ENCODE peak calls at places on chromosomes 6 and 20, in four cellular contexts. R is ovary, O is sigmoid colon, Y is heart left ventricle. J is an unnamed sample.

GRCh38 chr20:1122388-1123315 is 4.2 kb downstream of the PSMF1 start:
- DNase-seq in O (no peak), Y (peak), R (no peak), J (no peak)

GRCh38 chr6:163707385-163708355 is 293.2 kb downstream of the QKI start:
- DNase-seq in O (no peak), Y (no peak), R (no peak), J (no peak)

GRCh38 chr6:72374172-72374571 is 247.7 kb upstream of the KCNQ5 start:
- DNase-seq in R (no peak), O (no peak), Y (no peak), J (no peak)

GRCh38 chr6:168374541-168375071 is 55.0 kb upstream of the DACT2 start:
- DNase-seq in O (peak), Y (no peak), R (no peak), J (no peak)

GRCh38 chr20:35248641-35249475 is 22.4 kb downstream of the MMP24 start:
- DNase-seq in R (no peak), Y (no peak), O (no peak), J (no peak)

GRCh38 chr20:9068232-9068781 is 580 bp upstream of the PLCB4 start:
- DNase-seq in Y (peak), R (peak), O (peak), J (peak)

GRCh38 chr6:158408013-158408412 is 95.7 kb downstream of the TULP4 start:
- DNase-seq in R (no peak), O (no peak), Y (no peak), J (no peak)

GRCh38 chr20:21315138-21315537 is 12.0 kb downstream of the XRN2 start:
- DNase-seq in Y (no peak), R (no peak), O (no peak), J (no peak)

GRCh38 chr6:98382246-98382645 is 452.1 kb upstream of the POU3F2 start:
- DNase-seq in Y (no peak), O (no peak), R (no peak), J (no peak)

GRCh38 chr20:49508435-49509199 is 26.1 kb upstream of the KCNB1 start:
- DNase-seq in O (peak), Y (no peak), R (no peak), J (no peak)

GRCh38 chr20:51211191-51211590 is 188.3 kb upstream of the KCNG1 start:
- DNase-seq in R (no peak), Y (no peak), O (no peak), J (no peak)

GRCh38 chr6:42451595-42452170 is at the start of gene TRERF1:
- DNase-seq in O (peak), R (peak), Y (peak), J (peak)

GRCh38 chr20:32575227-32575581 is 9.9 kb downstream of the NOL4L start:
- DNase-seq in Y (no peak), O (no peak), R (no peak), J (no peak)

GRCh38 chr6:33763483-33763882 is 16.8 kb upstream of the IP6K3 start:
- DNase-seq in R (no peak), Y (no peak), O (no peak), J (no peak)

GRCh38 chr6:33761581-33761921 is 14.8 kb upstream of the IP6K3 start:
- DNase-seq in R (no peak), Y (no peak), O (no peak), J (no peak)

GRCh38 chr6:33762713-33763112 is 16.0 kb upstream of the IP6K3 start:
- DNase-seq in Y (no peak), R (no peak), O (no peak), J (no peak)

GRCh38 chr6:33764036-33764435 is 17.3 kb upstream of the IP6K3 start:
- DNase-seq in O (no peak), Y (no peak), R (no peak), J (no peak)

GRCh38 chr6:33761922-33762629 is 15.4 kb upstream of the IP6K3 start:
- DNase-seq in R (peak), Y (peak), O (peak), J (peak)
- TF ChIP-seq CTCF in R (no peak), Y (peak), O (peak), J (peak)

DNA sequence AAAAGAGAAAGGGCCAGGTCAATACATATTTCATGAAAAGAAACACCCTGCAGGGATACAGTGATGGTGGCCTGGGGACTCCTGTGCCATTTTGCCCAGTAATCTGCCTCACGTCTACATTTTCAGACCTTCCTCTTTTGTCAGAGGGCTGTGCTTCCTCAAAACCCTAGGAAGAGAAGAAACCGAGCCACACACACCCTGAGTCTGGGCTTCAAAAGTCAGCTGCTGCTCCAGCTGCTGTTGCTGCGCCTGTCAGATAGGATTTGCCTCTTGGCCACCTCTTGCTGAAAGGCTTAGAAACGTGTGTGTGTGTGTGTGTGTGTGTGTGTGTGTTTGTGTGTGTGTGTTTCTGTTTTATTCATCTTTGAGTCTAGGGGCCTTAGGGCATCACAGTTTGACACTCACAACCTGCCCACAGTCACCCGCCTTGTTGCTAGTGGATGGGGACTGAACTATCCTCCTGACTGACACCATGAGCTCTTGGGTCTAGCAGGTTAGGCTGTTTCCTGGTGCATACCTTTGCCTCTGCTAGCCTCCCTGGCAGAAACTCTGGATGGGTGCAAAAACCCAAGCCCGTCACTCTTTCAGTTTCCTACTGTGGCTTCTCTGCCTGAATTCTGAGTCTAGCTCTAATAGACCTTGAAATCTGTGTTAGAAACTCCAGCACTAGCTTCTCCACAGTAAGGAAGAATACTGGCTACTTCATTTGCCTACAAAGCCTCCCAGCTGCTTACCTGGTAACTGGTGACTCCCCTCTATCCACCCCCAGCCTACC is 94.9 kb upstream of the CEP85L start:
- DNase-seq in R (no peak), Y (peak), O (no peak), J (no peak)
- H3K4me3 ChIP-seq in R (no peak), Y (no peak), O (no peak), J (no peak)

GRCh38 chr20:63966172-63966943 is 3.4 kb downstream of the ZNF512B start:
- DNase-seq in Y (no peak), O (peak), R (peak), J (no peak)
- TF ChIP-seq POLR2A in Y (no peak), O (no peak), R (no peak), J (no peak)

DNA sequence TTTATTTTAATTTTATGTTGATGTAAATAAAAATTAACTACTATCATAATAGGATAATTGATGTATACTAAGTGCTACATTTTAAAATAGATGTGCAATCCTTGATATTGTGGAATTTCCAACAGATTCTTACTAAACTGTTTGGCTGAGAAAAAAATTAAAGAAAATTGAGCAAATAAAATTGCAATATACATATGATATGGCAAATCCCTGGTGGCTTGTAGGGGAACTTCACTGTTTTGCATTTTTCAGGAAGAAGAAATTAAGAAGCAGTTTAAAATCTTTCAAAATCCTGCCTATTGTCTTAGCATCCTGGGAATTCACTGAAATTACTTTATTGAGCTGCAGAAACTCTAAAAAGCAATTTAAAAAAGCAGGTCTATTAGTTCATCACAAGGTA is 191.4 kb upstream of the ADGRB3 start:
- DNase-seq in R (no peak), Y (no peak), O (no peak), J (no peak)
- TF ChIP-seq CTCF in R (no peak), Y (no peak), O (no peak), J (no peak)

DNA sequence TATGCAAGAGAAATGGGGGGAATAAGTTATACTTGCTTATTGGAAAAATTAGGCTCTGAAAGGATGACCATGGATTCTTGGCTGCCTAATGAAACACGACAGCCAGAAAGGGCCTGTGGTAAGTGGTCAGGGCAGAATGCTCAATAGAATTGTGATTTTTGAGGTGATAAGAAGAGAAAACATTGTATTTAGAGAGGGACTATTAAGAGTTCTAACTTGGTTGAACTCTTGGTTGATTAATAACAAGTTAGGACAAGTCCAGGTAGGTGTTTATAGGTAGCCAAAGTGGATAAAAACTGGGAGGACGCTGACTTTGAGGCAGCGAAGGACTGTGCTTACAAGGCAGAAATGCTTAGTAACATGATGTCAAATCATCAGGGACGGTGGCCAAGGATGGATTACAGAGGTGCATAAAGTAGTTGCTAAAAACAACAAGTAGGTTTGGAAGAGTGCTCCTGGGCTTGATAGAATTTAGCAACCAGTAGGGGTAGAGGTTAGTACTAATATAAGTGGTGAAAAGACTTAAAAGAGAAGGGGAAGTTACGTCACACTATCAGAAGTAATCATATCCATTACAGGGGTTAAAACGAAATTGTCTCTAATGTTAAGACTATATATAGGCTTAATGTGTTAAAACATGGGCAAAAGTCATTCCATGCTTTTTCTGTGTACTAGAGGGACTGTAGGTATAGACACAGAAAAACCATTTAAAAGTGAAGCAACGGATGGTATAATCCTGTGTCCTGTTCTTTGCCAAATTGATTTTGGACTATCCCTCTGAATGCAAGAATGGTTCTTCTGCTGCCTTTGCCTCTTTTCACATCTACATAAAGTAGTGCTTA is 98.6 kb downstream of the EYA4 start:
- DNase-seq in Y (no peak), R (no peak), O (no peak), J (peak)
- H3K4me3 ChIP-seq in Y (no peak), R (no peak), O (no peak), J (no peak)

GRCh38 chr20:63589261-63590217 is 15.5 kb upstream of the HELZ2 start:
- DNase-seq in Y (peak), O (no peak), R (no peak), J (no peak)

GRCh38 chr20:63591147-63591533 is 17.1 kb upstream of the HELZ2 start:
- DNase-seq in Y (peak), R (no peak), O (no peak), J (no peak)

GRCh38 chr20:63591786-63592355 is 17.8 kb upstream of the HELZ2 start:
- DNase-seq in R (no peak), O (no peak), Y (peak), J (no peak)

GRCh38 chr20:63588641-63589041 is 14.6 kb upstream of the HELZ2 start:
- DNase-seq in R (no peak), O (no peak), Y (peak), J (no peak)

DNA sequence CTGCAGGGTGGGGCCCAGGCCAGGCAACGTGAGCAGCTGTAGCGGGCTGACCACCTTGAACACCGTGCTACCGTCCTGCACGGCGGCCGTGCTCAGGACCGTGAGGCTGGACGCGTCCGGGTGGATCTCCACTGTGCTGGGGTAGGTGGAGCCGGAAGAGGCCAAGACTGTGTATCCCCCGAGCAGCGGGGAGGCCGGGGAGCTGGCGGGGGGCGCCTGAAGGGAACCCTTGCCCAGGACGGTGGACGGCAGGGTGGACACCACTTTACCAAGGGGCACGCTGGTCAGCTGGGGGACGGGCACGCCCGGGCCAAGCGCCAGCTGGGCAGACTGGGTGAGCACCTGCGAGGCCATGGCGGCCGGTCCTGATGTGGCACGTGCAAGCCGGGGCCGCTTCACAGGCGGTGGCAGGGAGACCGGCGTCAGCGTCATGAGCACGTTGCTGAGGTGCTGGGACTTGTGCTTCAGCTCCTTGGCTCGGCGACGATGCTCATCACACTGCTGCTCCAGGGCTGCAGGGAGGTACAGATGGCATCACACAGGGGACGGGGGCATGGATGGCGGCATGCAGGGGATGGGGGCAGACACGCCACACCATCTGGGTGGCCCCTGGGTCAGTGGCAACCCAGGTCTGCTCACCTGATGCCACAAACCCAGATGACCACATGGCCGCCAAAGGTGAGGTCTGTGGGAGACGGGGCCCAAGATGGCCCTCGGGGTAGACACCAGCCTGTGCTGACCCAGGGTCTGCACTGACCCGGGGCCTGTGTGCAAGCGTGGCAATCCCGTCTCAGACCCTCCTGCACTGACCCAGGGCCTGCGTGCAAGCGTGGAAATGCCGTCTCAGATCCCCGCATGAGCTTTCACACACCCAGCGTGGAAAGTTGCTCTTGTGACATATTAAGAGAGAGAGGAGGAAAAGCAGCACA is 16.4 kb upstream of the HELZ2 start:
- DNase-seq in R (no peak), Y (peak), O (no peak), J (no peak)
- TF ChIP-seq POLR2A in R (no peak), Y (no peak), O (no peak), J (no peak)

GRCh38 chr20:61480158-61480825 is 228.2 kb downstream of the CDH4 start:
- DNase-seq in R (no peak), O (no peak), Y (no peak), J (no peak)
- TF ChIP-seq CTCF in R (no peak), O (no peak), Y (no peak), J (no peak)

J was measured in thyroid gland.